ENCODE peak calls at places on chromosomes 7 and 10, in nine cellular contexts. One of them, this sample, is unnamed.

GRCh38 chr7:115477193-115477651 is 553.3 kb downstream of the TFEC start:
- DNase-seq in Right ventricle myocardium superior: peak; percentile 45
- DNase-seq in hippocampal formation: no peak
- DNase-seq in activated naive CD8-positive, alpha-beta T cell treated with anti-CD3 and anti-CD28 coated beads, Interleukin-2, amount 50 U/mL, for 24 hours: no peak
- DNase-seq in stimulated activated CD4-positive, alpha-beta T cell treated with anti-CD3 and anti-CD28 coated beads, Interleukin-4, amount 100 ng/mL, for 24 hours: no peak
- DNase-seq in Ammon's horn: no peak
- DNase-seq in endodermal cell: peak; percentile 81
- DNase-seq in activated CD8-positive, alpha-beta memory T cell treated with anti-CD3 and anti-CD28 coated beads, Interleukin-2, amount 50 U/mL, for 48 hours: no peak
- DNase-seq in GM18507: no peak
- DNase-seq in this sample: peak; percentile 61

GRCh38 chr10:62264702-62265436 is 3.8 kb downstream of the RTKN2 start:
- DNase-seq in Right ventricle myocardium superior: no peak
- DNase-seq in hippocampal formation: peak; percentile 14
- DNase-seq in activated naive CD8-positive, alpha-beta T cell treated with anti-CD3 and anti-CD28 coated beads, Interleukin-2, amount 50 U/mL, for 24 hours: no peak
- DNase-seq in stimulated activated CD4-positive, alpha-beta T cell treated with anti-CD3 and anti-CD28 coated beads, Interleukin-4, amount 100 ng/mL, for 24 hours: no peak
- DNase-seq in Ammon's horn: peak; percentile 33
- DNase-seq in endodermal cell: peak; percentile 70
- DNase-seq in activated CD8-positive, alpha-beta memory T cell treated with anti-CD3 and anti-CD28 coated beads, Interleukin-2, amount 50 U/mL, for 48 hours: no peak
- DNase-seq in GM18507: no peak
- DNase-seq in this sample: peak; percentile 53

GRCh38 chr7:68185641-68186040 is 1189.0 kb downstream of the TYW1 start:
- DNase-seq in Right ventricle myocardium superior: no peak
- DNase-seq in hippocampal formation: no peak
- DNase-seq in activated naive CD8-positive, alpha-beta T cell treated with anti-CD3 and anti-CD28 coated beads, Interleukin-2, amount 50 U/mL, for 24 hours: no peak
- DNase-seq in stimulated activated CD4-positive, alpha-beta T cell treated with anti-CD3 and anti-CD28 coated beads, Interleukin-4, amount 100 ng/mL, for 24 hours: no peak
- DNase-seq in Ammon's horn: peak; percentile 4
- DNase-seq in endodermal cell: no peak
- DNase-seq in activated CD8-positive, alpha-beta memory T cell treated with anti-CD3 and anti-CD28 coated beads, Interleukin-2, amount 50 U/mL, for 48 hours: no peak
- DNase-seq in GM18507: no peak
- DNase-seq in this sample: no peak

GRCh38 chr7:108138911-108139310 is 8.8 kb upstream of the LAMB4 start:
- DNase-seq in Right ventricle myocardium superior: no peak
- DNase-seq in hippocampal formation: no peak
- DNase-seq in activated naive CD8-positive, alpha-beta T cell treated with anti-CD3 and anti-CD28 coated beads, Interleukin-2, amount 50 U/mL, for 24 hours: no peak
- DNase-seq in stimulated activated CD4-positive, alpha-beta T cell treated with anti-CD3 and anti-CD28 coated beads, Interleukin-4, amount 100 ng/mL, for 24 hours: no peak
- DNase-seq in Ammon's horn: no peak
- DNase-seq in endodermal cell: no peak
- DNase-seq in activated CD8-positive, alpha-beta memory T cell treated with anti-CD3 and anti-CD28 coated beads, Interleukin-2, amount 50 U/mL, for 48 hours: no peak
- DNase-seq in GM18507: no peak
- DNase-seq in this sample: no peak

GRCh38 chr7:95772298-95772770 is at the start of gene DYNC1I1:
- DNase-seq in Right ventricle myocardium superior: peak; percentile 87
- DNase-seq in hippocampal formation: peak; percentile 54
- DNase-seq in activated naive CD8-positive, alpha-beta T cell treated with anti-CD3 and anti-CD28 coated beads, Interleukin-2, amount 50 U/mL, for 24 hours: peak; percentile 40
- DNase-seq in stimulated activated CD4-positive, alpha-beta T cell treated with anti-CD3 and anti-CD28 coated beads, Interleukin-4, amount 100 ng/mL, for 24 hours: no peak
- DNase-seq in Ammon's horn: peak; percentile 82
- DNase-seq in endodermal cell: peak; percentile 87
- DNase-seq in activated CD8-positive, alpha-beta memory T cell treated with anti-CD3 and anti-CD28 coated beads, Interleukin-2, amount 50 U/mL, for 48 hours: peak; percentile 59
- DNase-seq in GM18507: peak; percentile 43
- DNase-seq in this sample: peak; percentile 65

GRCh38 chr7:37366445-37366844 is 82.2 kb downstream of the ELMO1 start:
- DNase-seq in Right ventricle myocardium superior: no peak
- DNase-seq in hippocampal formation: no peak
- DNase-seq in activated naive CD8-positive, alpha-beta T cell treated with anti-CD3 and anti-CD28 coated beads, Interleukin-2, amount 50 U/mL, for 24 hours: no peak
- DNase-seq in stimulated activated CD4-positive, alpha-beta T cell treated with anti-CD3 and anti-CD28 coated beads, Interleukin-4, amount 100 ng/mL, for 24 hours: no peak
- DNase-seq in Ammon's horn: no peak
- DNase-seq in endodermal cell: peak; percentile 19
- DNase-seq in activated CD8-positive, alpha-beta memory T cell treated with anti-CD3 and anti-CD28 coated beads, Interleukin-2, amount 50 U/mL, for 48 hours: no peak
- DNase-seq in GM18507: no peak
- DNase-seq in this sample: no peak

GRCh38 chr7:128791968-128792319 is at the start of gene CCDC136:
- DNase-seq in Right ventricle myocardium superior: no peak
- DNase-seq in hippocampal formation: no peak
- DNase-seq in activated naive CD8-positive, alpha-beta T cell treated with anti-CD3 and anti-CD28 coated beads, Interleukin-2, amount 50 U/mL, for 24 hours: no peak
- DNase-seq in stimulated activated CD4-positive, alpha-beta T cell treated with anti-CD3 and anti-CD28 coated beads, Interleukin-4, amount 100 ng/mL, for 24 hours: no peak
- DNase-seq in Ammon's horn: no peak
- DNase-seq in endodermal cell: peak; percentile 71
- DNase-seq in activated CD8-positive, alpha-beta memory T cell treated with anti-CD3 and anti-CD28 coated beads, Interleukin-2, amount 50 U/mL, for 48 hours: no peak
- DNase-seq in GM18507: no peak
- DNase-seq in this sample: no peak

GRCh38 chr7:100641463-100641859 is at the start of gene TFR2:
- DNase-seq in Right ventricle myocardium superior: no peak
- DNase-seq in hippocampal formation: no peak
- DNase-seq in activated naive CD8-positive, alpha-beta T cell treated with anti-CD3 and anti-CD28 coated beads, Interleukin-2, amount 50 U/mL, for 24 hours: no peak
- DNase-seq in stimulated activated CD4-positive, alpha-beta T cell treated with anti-CD3 and anti-CD28 coated beads, Interleukin-4, amount 100 ng/mL, for 24 hours: no peak
- DNase-seq in Ammon's horn: no peak
- DNase-seq in endodermal cell: no peak
- DNase-seq in activated CD8-positive, alpha-beta memory T cell treated with anti-CD3 and anti-CD28 coated beads, Interleukin-2, amount 50 U/mL, for 48 hours: no peak
- DNase-seq in GM18507: no peak
- DNase-seq in this sample: no peak

GRCh38 chr10:5812283-5813090 is 747 bp downstream of the GDI2 start:
- DNase-seq in Right ventricle myocardium superior: peak; percentile 68
- DNase-seq in hippocampal formation: no peak
- DNase-seq in activated naive CD8-positive, alpha-beta T cell treated with anti-CD3 and anti-CD28 coated beads, Interleukin-2, amount 50 U/mL, for 24 hours: peak; percentile 56
- DNase-seq in stimulated activated CD4-positive, alpha-beta T cell treated with anti-CD3 and anti-CD28 coated beads, Interleukin-4, amount 100 ng/mL, for 24 hours: peak; percentile 36
- DNase-seq in Ammon's horn: peak; percentile 32
- DNase-seq in endodermal cell: peak; percentile 75
- DNase-seq in activated CD8-positive, alpha-beta memory T cell treated with anti-CD3 and anti-CD28 coated beads, Interleukin-2, amount 50 U/mL, for 48 hours: peak; percentile 75
- DNase-seq in GM18507: no peak
- DNase-seq in this sample: no peak

GRCh38 chr10:77925795-77926565 is 575 bp downstream of the DLG5 start:
- DNase-seq in Right ventricle myocardium superior: peak; percentile 67
- DNase-seq in hippocampal formation: no peak
- DNase-seq in activated naive CD8-positive, alpha-beta T cell treated with anti-CD3 and anti-CD28 coated beads, Interleukin-2, amount 50 U/mL, for 24 hours: peak; percentile 32
- DNase-seq in stimulated activated CD4-positive, alpha-beta T cell treated with anti-CD3 and anti-CD28 coated beads, Interleukin-4, amount 100 ng/mL, for 24 hours: peak; percentile 4
- DNase-seq in Ammon's horn: peak; percentile 53
- DNase-seq in endodermal cell: peak; percentile 87
- DNase-seq in activated CD8-positive, alpha-beta memory T cell treated with anti-CD3 and anti-CD28 coated beads, Interleukin-2, amount 50 U/mL, for 48 hours: peak; percentile 71
- DNase-seq in GM18507: peak; percentile 18
- DNase-seq in this sample: peak; percentile 68

GRCh38 chr7:111560773-111561658 is 1.3 kb downstream of the IMMP2L start:
- DNase-seq in Right ventricle myocardium superior: no peak
- DNase-seq in hippocampal formation: no peak
- DNase-seq in activated naive CD8-positive, alpha-beta T cell treated with anti-CD3 and anti-CD28 coated beads, Interleukin-2, amount 50 U/mL, for 24 hours: no peak
- DNase-seq in stimulated activated CD4-positive, alpha-beta T cell treated with anti-CD3 and anti-CD28 coated beads, Interleukin-4, amount 100 ng/mL, for 24 hours: no peak
- DNase-seq in Ammon's horn: no peak
- DNase-seq in endodermal cell: no peak
- DNase-seq in activated CD8-positive, alpha-beta memory T cell treated with anti-CD3 and anti-CD28 coated beads, Interleukin-2, amount 50 U/mL, for 48 hours: no peak
- DNase-seq in GM18507: no peak
- DNase-seq in this sample: no peak

This sample was measured in H9.